ENCODE peak calls at places on chromosomes 4 and X, in ten cellular contexts. One of them, this sample, is unnamed. For H3K4me1, the result is how much of the 10 kb centered on the place peaks cover.

GRCh38 chr4:140089216-140089615 is 64.8 kb downstream of the MAML3 start:
- DNase-seq in stomach: no peak
- DNase-seq in testis: no peak
- DNase-seq in SK-N-SH: no peak
- DNase-seq in tibial artery: no peak
- DNase-seq in upper lobe of left lung: no peak
- DNase-seq in K562: no peak
- DNase-seq in small intestine: no peak
- DNase-seq in neural progenitor cell: no peak
- DNase-seq in PC-3: no peak
- DNase-seq in this sample: no peak

GRCh38 chr4:180767330-180767729 is 1475.9 kb upstream of the TENM3 start:
- DNase-seq in tibial artery: no peak
- DNase-seq in upper lobe of left lung: no peak
- DNase-seq in SK-N-SH: no peak
- DNase-seq in neural progenitor cell: peak
- DNase-seq in PC-3: no peak
- DNase-seq in testis: no peak
- DNase-seq in small intestine: no peak
- DNase-seq in stomach: no peak
- DNase-seq in K562: no peak
- DNase-seq in this sample: no peak

GRCh38 chr4:176814770-176815169 is 22.0 kb upstream of the VEGFC start:
- DNase-seq in stomach: no peak
- DNase-seq in testis: no peak
- DNase-seq in PC-3: no peak
- DNase-seq in SK-N-SH: no peak
- DNase-seq in tibial artery: no peak
- DNase-seq in neural progenitor cell: no peak
- DNase-seq in K562: no peak
- DNase-seq in small intestine: no peak
- DNase-seq in upper lobe of left lung: no peak
- DNase-seq in this sample: no peak

GRCh38 chrX:84187501-84188319 is at the start of gene RPS6KA6:
- DNase-seq in K562: no peak
- DNase-seq in testis: peak
- DNase-seq in stomach: no peak
- DNase-seq in neural progenitor cell: peak
- DNase-seq in PC-3: peak
- DNase-seq in upper lobe of left lung: peak
- DNase-seq in tibial artery: peak
- DNase-seq in SK-N-SH: peak
- DNase-seq in small intestine: peak
- DNase-seq in this sample: no peak

GRCh38 chr4:10421344-10422055 is 35.7 kb downstream of the ZNF518B start:
- DNase-seq in testis: no peak
- DNase-seq in upper lobe of left lung: no peak
- DNase-seq in K562: no peak
- DNase-seq in PC-3: peak
- DNase-seq in SK-N-SH: no peak
- DNase-seq in stomach: no peak
- DNase-seq in small intestine: peak
- DNase-seq in neural progenitor cell: no peak
- DNase-seq in tibial artery: no peak
- DNase-seq in this sample: no peak

GRCh38 chr4:140343303-140343702 is 30.1 kb upstream of the SCOC start:
- DNase-seq in upper lobe of left lung: peak
- DNase-seq in testis: no peak
- DNase-seq in neural progenitor cell: no peak
- DNase-seq in K562: no peak
- DNase-seq in SK-N-SH: no peak
- DNase-seq in tibial artery: no peak
- DNase-seq in PC-3: peak
- DNase-seq in stomach: peak
- DNase-seq in small intestine: peak
- DNase-seq in this sample: no peak

GRCh38 chr4:13821522-13821921 is 194.0 kb upstream of the BOD1L1 start:
- DNase-seq in upper lobe of left lung: no peak
- DNase-seq in PC-3: peak
- DNase-seq in stomach: no peak
- DNase-seq in small intestine: no peak
- DNase-seq in neural progenitor cell: peak
- DNase-seq in tibial artery: no peak
- DNase-seq in K562: no peak
- DNase-seq in SK-N-SH: no peak
- DNase-seq in testis: peak
- DNase-seq in this sample: no peak

GRCh38 chr4:122744229-122744628 is 11.7 kb downstream of the BBS12 start:
- DNase-seq in K562: no peak
- DNase-seq in upper lobe of left lung: peak
- DNase-seq in neural progenitor cell: no peak
- DNase-seq in SK-N-SH: no peak
- DNase-seq in testis: no peak
- DNase-seq in small intestine: peak
- DNase-seq in PC-3: no peak
- DNase-seq in tibial artery: no peak
- DNase-seq in stomach: no peak
- DNase-seq in this sample: no peak

GRCh38 chr4:70722199-70722791 is 531 bp downstream of the RUFY3 start:
- DNase-seq in testis: peak
- DNase-seq in upper lobe of left lung: no peak
- DNase-seq in neural progenitor cell: no peak
- DNase-seq in small intestine: no peak
- DNase-seq in stomach: no peak
- DNase-seq in SK-N-SH: peak
- DNase-seq in tibial artery: no peak
- DNase-seq in PC-3: no peak
- DNase-seq in K562: peak
- DNase-seq in this sample: peak

GRCh38 chr4:138196153-138196552 is 46.0 kb downstream of the SLC7A11 start:
- DNase-seq in neural progenitor cell: no peak
- DNase-seq in testis: no peak
- DNase-seq in tibial artery: no peak
- DNase-seq in stomach: no peak
- DNase-seq in upper lobe of left lung: no peak
- DNase-seq in K562: no peak
- DNase-seq in small intestine: no peak
- DNase-seq in SK-N-SH: no peak
- DNase-seq in PC-3: no peak
- DNase-seq in this sample: no peak

GRCh38 chr4:176565044-176565443 is 227.7 kb downstream of the VEGFC start:
- DNase-seq in neural progenitor cell: no peak
- DNase-seq in K562: no peak
- DNase-seq in testis: no peak
- DNase-seq in SK-N-SH: no peak
- DNase-seq in tibial artery: no peak
- DNase-seq in stomach: no peak
- DNase-seq in small intestine: no peak
- DNase-seq in PC-3: no peak
- DNase-seq in upper lobe of left lung: no peak
- DNase-seq in this sample: no peak

GRCh38 chr4:173346074-173346473 is 11.9 kb upstream of the HMGB2 start:
- DNase-seq in neural progenitor cell: no peak
- DNase-seq in K562: no peak
- DNase-seq in tibial artery: no peak
- DNase-seq in small intestine: no peak
- DNase-seq in upper lobe of left lung: no peak
- DNase-seq in PC-3: peak
- DNase-seq in SK-N-SH: no peak
- DNase-seq in stomach: no peak
- DNase-seq in testis: no peak
- DNase-seq in this sample: no peak

GRCh38 chr4:186760576-186760975 is 36.9 kb upstream of the FAT1 start:
- DNase-seq in SK-N-SH: no peak
- DNase-seq in neural progenitor cell: no peak
- DNase-seq in stomach: no peak
- DNase-seq in tibial artery: no peak
- DNase-seq in testis: no peak
- DNase-seq in PC-3: peak
- DNase-seq in small intestine: no peak
- DNase-seq in K562: no peak
- DNase-seq in upper lobe of left lung: no peak
- DNase-seq in this sample: no peak

GRCh38 chr4:14742054-14742453 is 260.2 kb upstream of the CPEB2 start:
- DNase-seq in K562: no peak
- DNase-seq in upper lobe of left lung: no peak
- DNase-seq in testis: no peak
- DNase-seq in tibial artery: no peak
- DNase-seq in small intestine: no peak
- DNase-seq in stomach: no peak
- DNase-seq in neural progenitor cell: no peak
- DNase-seq in PC-3: no peak
- DNase-seq in SK-N-SH: no peak
- DNase-seq in this sample: no peak

GRCh38 chr4:16264798-16265197 is 38.5 kb upstream of the TAPT1 start:
- DNase-seq in upper lobe of left lung: no peak
- DNase-seq in K562: peak
- DNase-seq in SK-N-SH: peak
- DNase-seq in PC-3: peak
- DNase-seq in testis: no peak
- DNase-seq in tibial artery: no peak
- DNase-seq in stomach: no peak
- DNase-seq in neural progenitor cell: peak
- DNase-seq in small intestine: peak
- DNase-seq in this sample: no peak

GRCh38 chr4:100289530-100289888 is 99.2 kb upstream of the DDIT4L start:
- DNase-seq in PC-3: peak
- DNase-seq in upper lobe of left lung: no peak
- DNase-seq in testis: no peak
- DNase-seq in SK-N-SH: no peak
- DNase-seq in K562: no peak
- DNase-seq in stomach: no peak
- DNase-seq in neural progenitor cell: no peak
- DNase-seq in tibial artery: no peak
- DNase-seq in small intestine: no peak
- DNase-seq in this sample: no peak

GRCh38 chr4:89708903-89709361 is 128.0 kb downstream of the SNCA start:
- DNase-seq in tibial artery: no peak
- DNase-seq in testis: no peak
- DNase-seq in PC-3: no peak
- DNase-seq in upper lobe of left lung: no peak
- DNase-seq in SK-N-SH: no peak
- DNase-seq in neural progenitor cell: no peak
- DNase-seq in stomach: no peak
- DNase-seq in small intestine: no peak
- DNase-seq in K562: no peak
- DNase-seq in this sample: no peak

GRCh38 chrX:87697409-87697808 is 179.8 kb downstream of the KLHL4 start:
- DNase-seq in SK-N-SH: no peak
- DNase-seq in K562: no peak
- DNase-seq in small intestine: no peak
- DNase-seq in testis: no peak
- DNase-seq in PC-3: peak
- DNase-seq in upper lobe of left lung: no peak
- DNase-seq in neural progenitor cell: no peak
- DNase-seq in stomach: no peak
- DNase-seq in tibial artery: no peak
- DNase-seq in this sample: no peak

GRCh38 chr4:182754895-182755294 is 162.3 kb downstream of the DCTD start:
- DNase-seq in neural progenitor cell: no peak
- DNase-seq in small intestine: no peak
- DNase-seq in PC-3: no peak
- DNase-seq in testis: no peak
- DNase-seq in upper lobe of left lung: no peak
- DNase-seq in SK-N-SH: no peak
- DNase-seq in stomach: no peak
- DNase-seq in K562: no peak
- DNase-seq in tibial artery: no peak
- DNase-seq in this sample: no peak
- H3K4me1 ChIP-seq in neural progenitor cell: under half
- H3K4me1 ChIP-seq in small intestine: under half
- H3K4me1 ChIP-seq in PC-3: under half
- H3K4me1 ChIP-seq in testis: under half
- H3K4me1 ChIP-seq in upper lobe of left lung: under half
- H3K4me1 ChIP-seq in SK-N-SH: under half
- H3K4me1 ChIP-seq in stomach: under half
- H3K4me1 ChIP-seq in K562: under half
- H3K4me1 ChIP-seq in tibial artery: under half
- H3K4me1 ChIP-seq in this sample: under half

GRCh38 chrX:2252331-2253065 is 248.3 kb downstream of the DHRSX start:
- DNase-seq in small intestine: no peak
- DNase-seq in neural progenitor cell: no peak
- DNase-seq in upper lobe of left lung: no peak
- DNase-seq in SK-N-SH: no peak
- DNase-seq in K562: no peak
- DNase-seq in stomach: no peak
- DNase-seq in tibial artery: no peak
- DNase-seq in testis: no peak
- DNase-seq in PC-3: no peak
- DNase-seq in this sample: no peak
- H3K27ac ChIP-seq in small intestine: no peak
- H3K27ac ChIP-seq in neural progenitor cell: no peak
- H3K27ac ChIP-seq in upper lobe of left lung: no peak
- H3K27ac ChIP-seq in SK-N-SH: peak
- H3K27ac ChIP-seq in K562: peak
- H3K27ac ChIP-seq in stomach: no peak
- H3K27ac ChIP-seq in tibial artery: no peak
- H3K27ac ChIP-seq in testis: peak
- H3K27ac ChIP-seq in PC-3: peak
- H3K27ac ChIP-seq in this sample: no peak

GRCh38 chr4:39533541-39533940 is 6.3 kb upstream of the UGDH start:
- DNase-seq in neural progenitor cell: no peak
- DNase-seq in SK-N-SH: no peak
- DNase-seq in K562: no peak
- DNase-seq in stomach: no peak
- DNase-seq in upper lobe of left lung: no peak
- DNase-seq in PC-3: no peak
- DNase-seq in small intestine: no peak
- DNase-seq in tibial artery: no peak
- DNase-seq in testis: no peak
- DNase-seq in this sample: no peak
- H3K4me3 ChIP-seq in neural progenitor cell: no peak
- H3K4me3 ChIP-seq in SK-N-SH: no peak
- H3K4me3 ChIP-seq in K562: no peak
- H3K4me3 ChIP-seq in stomach: no peak
- H3K4me3 ChIP-seq in upper lobe of left lung: no peak
- H3K4me3 ChIP-seq in PC-3: no peak
- H3K4me3 ChIP-seq in small intestine: no peak
- H3K4me3 ChIP-seq in tibial artery: no peak
- H3K4me3 ChIP-seq in testis: no peak
- H3K4me3 ChIP-seq in this sample: no peak

GRCh38 chrX:6024204-6024603 is 204.5 kb downstream of the NLGN4X start:
- DNase-seq in tibial artery: no peak
- DNase-seq in neural progenitor cell: no peak
- DNase-seq in upper lobe of left lung: no peak
- DNase-seq in testis: no peak
- DNase-seq in K562: no peak
- DNase-seq in small intestine: no peak
- DNase-seq in stomach: no peak
- DNase-seq in PC-3: peak
- DNase-seq in SK-N-SH: no peak
- DNase-seq in this sample: no peak

GRCh38 chrX:6026484-6026883 is 202.2 kb downstream of the NLGN4X start:
- DNase-seq in stomach: no peak
- DNase-seq in K562: no peak
- DNase-seq in SK-N-SH: no peak
- DNase-seq in small intestine: no peak
- DNase-seq in PC-3: no peak
- DNase-seq in tibial artery: no peak
- DNase-seq in neural progenitor cell: no peak
- DNase-seq in testis: no peak
- DNase-seq in upper lobe of left lung: no peak
- DNase-seq in this sample: no peak

GRCh38 chrX:6026980-6027379 is 201.7 kb downstream of the NLGN4X start:
- DNase-seq in upper lobe of left lung: no peak
- DNase-seq in neural progenitor cell: peak
- DNase-seq in tibial artery: no peak
- DNase-seq in PC-3: no peak
- DNase-seq in stomach: no peak
- DNase-seq in testis: no peak
- DNase-seq in small intestine: no peak
- DNase-seq in K562: no peak
- DNase-seq in SK-N-SH: no peak
- DNase-seq in this sample: no peak

GRCh38 chrX:6029014-6029413 is 199.7 kb downstream of the NLGN4X start:
- DNase-seq in upper lobe of left lung: no peak
- DNase-seq in stomach: no peak
- DNase-seq in tibial artery: no peak
- DNase-seq in testis: no peak
- DNase-seq in K562: no peak
- DNase-seq in small intestine: no peak
- DNase-seq in neural progenitor cell: no peak
- DNase-seq in SK-N-SH: no peak
- DNase-seq in PC-3: no peak
- DNase-seq in this sample: no peak
- H3K4me1 ChIP-seq in upper lobe of left lung: under half
- H3K4me1 ChIP-seq in stomach: under half
- H3K4me1 ChIP-seq in tibial artery: under half
- H3K4me1 ChIP-seq in testis: under half
- H3K4me1 ChIP-seq in K562: under half
- H3K4me1 ChIP-seq in small intestine: under half
- H3K4me1 ChIP-seq in neural progenitor cell: under half
- H3K4me1 ChIP-seq in SK-N-SH: under half
- H3K4me1 ChIP-seq in PC-3: under half
- H3K4me1 ChIP-seq in this sample: under half